ENCODE peak calls at places on chromosomes 7 and 10, in eight cellular contexts. One of them, this sample, is unnamed.
A peak's percentile ranks its signal among the peaks of the same experiment; 100 is the strongest.

GRCh38 chr7:99224263-99224947 is 16.5 kb upstream of the KPNA7 start:
- DNase-seq in activated T-cell treated with anti-CD3 and anti-CD28 coated beads, Interleukin-2, amount 50 U/mL, for 4 hours: no peak
- DNase-seq in NCI-H1436: peak; percentile 16
- DNase-seq in DMS153: peak; percentile 30
- DNase-seq in fibroblast of lung: peak; percentile 68
- DNase-seq in MCF 10A: peak; percentile 96
- DNase-seq in activated gamma-delta T cell treated with anti-CD3 and anti-CD28 coated beads, Interleukin-2, amount 50 U/mL, for 16 hours: no peak
- DNase-seq in activated T-helper 1 cell treated with anti-CD3 and anti-CD28 coated beads, Interleukin-12 subunit alpha, Interleukin-12 subunit beta, Interleukin-2, Interleukin-4 antibody, amounts not matched to agents 30 ng/mL and 10 ng/mL and 1 ng/mL, durations not matched to agents 14 hours and 24 hours and 36 hours: no peak
- DNase-seq in this sample: no peak

GRCh38 chr10:34789993-34790506 is 25.0 kb downstream of the PARD3 start:
- DNase-seq in fibroblast of lung: no peak
- DNase-seq in MCF 10A: no peak
- DNase-seq in activated T-helper 1 cell treated with anti-CD3 and anti-CD28 coated beads, Interleukin-12 subunit alpha, Interleukin-12 subunit beta, Interleukin-2, Interleukin-4 antibody, amounts not matched to agents 30 ng/mL and 10 ng/mL and 1 ng/mL, durations not matched to agents 14 hours and 24 hours and 36 hours: no peak
- DNase-seq in DMS153: peak; percentile 10
- DNase-seq in activated gamma-delta T cell treated with anti-CD3 and anti-CD28 coated beads, Interleukin-2, amount 50 U/mL, for 16 hours: no peak
- DNase-seq in NCI-H1436: peak; percentile 85
- DNase-seq in activated T-cell treated with anti-CD3 and anti-CD28 coated beads, Interleukin-2, amount 50 U/mL, for 4 hours: no peak
- DNase-seq in this sample: no peak

GRCh38 chr10:97020452-97021400 is 165.0 kb downstream of the SLIT1 start:
- DNase-seq in activated gamma-delta T cell treated with anti-CD3 and anti-CD28 coated beads, Interleukin-2, amount 50 U/mL, for 16 hours: no peak
- DNase-seq in NCI-H1436: no peak
- DNase-seq in DMS153: no peak
- DNase-seq in activated T-helper 1 cell treated with anti-CD3 and anti-CD28 coated beads, Interleukin-12 subunit alpha, Interleukin-12 subunit beta, Interleukin-2, Interleukin-4 antibody, amounts not matched to agents 30 ng/mL and 10 ng/mL and 1 ng/mL, durations not matched to agents 14 hours and 24 hours and 36 hours: no peak
- DNase-seq in fibroblast of lung: no peak
- DNase-seq in activated T-cell treated with anti-CD3 and anti-CD28 coated beads, Interleukin-2, amount 50 U/mL, for 4 hours: no peak
- DNase-seq in MCF 10A: no peak
- DNase-seq in this sample: no peak

GRCh38 chr10:74924251-74924954 is 98.0 kb downstream of the KAT6B start:
- DNase-seq in activated gamma-delta T cell treated with anti-CD3 and anti-CD28 coated beads, Interleukin-2, amount 50 U/mL, for 16 hours: no peak
- DNase-seq in NCI-H1436: no peak
- DNase-seq in activated T-helper 1 cell treated with anti-CD3 and anti-CD28 coated beads, Interleukin-12 subunit alpha, Interleukin-12 subunit beta, Interleukin-2, Interleukin-4 antibody, amounts not matched to agents 30 ng/mL and 10 ng/mL and 1 ng/mL, durations not matched to agents 14 hours and 24 hours and 36 hours: no peak
- DNase-seq in fibroblast of lung: peak; percentile 97
- DNase-seq in DMS153: no peak
- DNase-seq in activated T-cell treated with anti-CD3 and anti-CD28 coated beads, Interleukin-2, amount 50 U/mL, for 4 hours: no peak
- DNase-seq in MCF 10A: peak; percentile 91
- DNase-seq in this sample: peak; percentile 87

GRCh38 chr7:47008461-47008860 is 573.5 kb downstream of the TNS3 start:
- DNase-seq in NCI-H1436: no peak
- DNase-seq in activated T-helper 1 cell treated with anti-CD3 and anti-CD28 coated beads, Interleukin-12 subunit alpha, Interleukin-12 subunit beta, Interleukin-2, Interleukin-4 antibody, amounts not matched to agents 30 ng/mL and 10 ng/mL and 1 ng/mL, durations not matched to agents 14 hours and 24 hours and 36 hours: no peak
- DNase-seq in activated gamma-delta T cell treated with anti-CD3 and anti-CD28 coated beads, Interleukin-2, amount 50 U/mL, for 16 hours: no peak
- DNase-seq in DMS153: no peak
- DNase-seq in MCF 10A: no peak
- DNase-seq in fibroblast of lung: peak; percentile 10
- DNase-seq in activated T-cell treated with anti-CD3 and anti-CD28 coated beads, Interleukin-2, amount 50 U/mL, for 4 hours: no peak
- DNase-seq in this sample: no peak

GRCh38 chr7:81684513-81685262 is 85.2 kb downstream of the HGF start:
- DNase-seq in activated T-helper 1 cell treated with anti-CD3 and anti-CD28 coated beads, Interleukin-12 subunit alpha, Interleukin-12 subunit beta, Interleukin-2, Interleukin-4 antibody, amounts not matched to agents 30 ng/mL and 10 ng/mL and 1 ng/mL, durations not matched to agents 14 hours and 24 hours and 36 hours: no peak
- DNase-seq in NCI-H1436: peak; percentile 94
- DNase-seq in activated gamma-delta T cell treated with anti-CD3 and anti-CD28 coated beads, Interleukin-2, amount 50 U/mL, for 16 hours: no peak
- DNase-seq in fibroblast of lung: peak; percentile 100
- DNase-seq in activated T-cell treated with anti-CD3 and anti-CD28 coated beads, Interleukin-2, amount 50 U/mL, for 4 hours: no peak
- DNase-seq in MCF 10A: peak; percentile 99
- DNase-seq in DMS153: peak; percentile 94
- DNase-seq in this sample: peak; percentile 100

GRCh38 chr7:112084506-112084905 is 121.7 kb downstream of the DOCK4 start:
- DNase-seq in activated T-helper 1 cell treated with anti-CD3 and anti-CD28 coated beads, Interleukin-12 subunit alpha, Interleukin-12 subunit beta, Interleukin-2, Interleukin-4 antibody, amounts not matched to agents 30 ng/mL and 10 ng/mL and 1 ng/mL, durations not matched to agents 14 hours and 24 hours and 36 hours: no peak
- DNase-seq in activated T-cell treated with anti-CD3 and anti-CD28 coated beads, Interleukin-2, amount 50 U/mL, for 4 hours: no peak
- DNase-seq in activated gamma-delta T cell treated with anti-CD3 and anti-CD28 coated beads, Interleukin-2, amount 50 U/mL, for 16 hours: no peak
- DNase-seq in fibroblast of lung: peak; percentile 5
- DNase-seq in NCI-H1436: no peak
- DNase-seq in MCF 10A: no peak
- DNase-seq in DMS153: no peak
- DNase-seq in this sample: peak; percentile 28

GRCh38 chr10:62548686-62549085 is 174.5 kb downstream of the ZNF365 start:
- DNase-seq in DMS153: no peak
- DNase-seq in activated T-helper 1 cell treated with anti-CD3 and anti-CD28 coated beads, Interleukin-12 subunit alpha, Interleukin-12 subunit beta, Interleukin-2, Interleukin-4 antibody, amounts not matched to agents 30 ng/mL and 10 ng/mL and 1 ng/mL, durations not matched to agents 14 hours and 24 hours and 36 hours: no peak
- DNase-seq in activated gamma-delta T cell treated with anti-CD3 and anti-CD28 coated beads, Interleukin-2, amount 50 U/mL, for 16 hours: no peak
- DNase-seq in MCF 10A: no peak
- DNase-seq in NCI-H1436: no peak
- DNase-seq in activated T-cell treated with anti-CD3 and anti-CD28 coated beads, Interleukin-2, amount 50 U/mL, for 4 hours: no peak
- DNase-seq in fibroblast of lung: peak; percentile 72
- DNase-seq in this sample: no peak

GRCh38 chr10:5618042-5618441 is 48.4 kb downstream of the ASB13 start:
- DNase-seq in MCF 10A: peak; percentile 51
- DNase-seq in activated T-helper 1 cell treated with anti-CD3 and anti-CD28 coated beads, Interleukin-12 subunit alpha, Interleukin-12 subunit beta, Interleukin-2, Interleukin-4 antibody, amounts not matched to agents 30 ng/mL and 10 ng/mL and 1 ng/mL, durations not matched to agents 14 hours and 24 hours and 36 hours: no peak
- DNase-seq in NCI-H1436: no peak
- DNase-seq in fibroblast of lung: no peak
- DNase-seq in activated gamma-delta T cell treated with anti-CD3 and anti-CD28 coated beads, Interleukin-2, amount 50 U/mL, for 16 hours: no peak
- DNase-seq in activated T-cell treated with anti-CD3 and anti-CD28 coated beads, Interleukin-2, amount 50 U/mL, for 4 hours: no peak
- DNase-seq in DMS153: no peak
- DNase-seq in this sample: no peak

GRCh38 chr10:22629126-22629525 is 85.3 kb downstream of the PIP4K2A start:
- DNase-seq in activated T-helper 1 cell treated with anti-CD3 and anti-CD28 coated beads, Interleukin-12 subunit alpha, Interleukin-12 subunit beta, Interleukin-2, Interleukin-4 antibody, amounts not matched to agents 30 ng/mL and 10 ng/mL and 1 ng/mL, durations not matched to agents 14 hours and 24 hours and 36 hours: no peak
- DNase-seq in activated gamma-delta T cell treated with anti-CD3 and anti-CD28 coated beads, Interleukin-2, amount 50 U/mL, for 16 hours: no peak
- DNase-seq in DMS153: no peak
- DNase-seq in MCF 10A: no peak
- DNase-seq in activated T-cell treated with anti-CD3 and anti-CD28 coated beads, Interleukin-2, amount 50 U/mL, for 4 hours: no peak
- DNase-seq in fibroblast of lung: peak; percentile 30
- DNase-seq in NCI-H1436: no peak
- DNase-seq in this sample: no peak

GRCh38 chr7:108460964-108461363 is 4.7 kb upstream of the NRCAM start:
- DNase-seq in activated T-helper 1 cell treated with anti-CD3 and anti-CD28 coated beads, Interleukin-12 subunit alpha, Interleukin-12 subunit beta, Interleukin-2, Interleukin-4 antibody, amounts not matched to agents 30 ng/mL and 10 ng/mL and 1 ng/mL, durations not matched to agents 14 hours and 24 hours and 36 hours: no peak
- DNase-seq in activated gamma-delta T cell treated with anti-CD3 and anti-CD28 coated beads, Interleukin-2, amount 50 U/mL, for 16 hours: no peak
- DNase-seq in fibroblast of lung: peak; percentile 39
- DNase-seq in DMS153: no peak
- DNase-seq in activated T-cell treated with anti-CD3 and anti-CD28 coated beads, Interleukin-2, amount 50 U/mL, for 4 hours: no peak
- DNase-seq in MCF 10A: no peak
- DNase-seq in NCI-H1436: no peak
- DNase-seq in this sample: no peak

GRCh38 chr10:80202934-80203834 is 2.2 kb downstream of the ANXA11 start:
- DNase-seq in activated gamma-delta T cell treated with anti-CD3 and anti-CD28 coated beads, Interleukin-2, amount 50 U/mL, for 16 hours: peak; percentile 52
- DNase-seq in activated T-cell treated with anti-CD3 and anti-CD28 coated beads, Interleukin-2, amount 50 U/mL, for 4 hours: peak; percentile 53
- DNase-seq in fibroblast of lung: peak; percentile 93
- DNase-seq in MCF 10A: peak; percentile 79
- DNase-seq in NCI-H1436: no peak
- DNase-seq in DMS153: peak; percentile 59
- DNase-seq in activated T-helper 1 cell treated with anti-CD3 and anti-CD28 coated beads, Interleukin-12 subunit alpha, Interleukin-12 subunit beta, Interleukin-2, Interleukin-4 antibody, amounts not matched to agents 30 ng/mL and 10 ng/mL and 1 ng/mL, durations not matched to agents 14 hours and 24 hours and 36 hours: peak; percentile 63
- DNase-seq in this sample: peak; percentile 73

GRCh38 chr7:101804642-101805401 is 12.6 kb upstream of the CUX1 start:
- DNase-seq in NCI-H1436: peak; percentile 13
- DNase-seq in fibroblast of lung: peak; percentile 40
- DNase-seq in MCF 10A: peak; percentile 41
- DNase-seq in activated gamma-delta T cell treated with anti-CD3 and anti-CD28 coated beads, Interleukin-2, amount 50 U/mL, for 16 hours: no peak
- DNase-seq in activated T-cell treated with anti-CD3 and anti-CD28 coated beads, Interleukin-2, amount 50 U/mL, for 4 hours: no peak
- DNase-seq in DMS153: peak; percentile 24
- DNase-seq in activated T-helper 1 cell treated with anti-CD3 and anti-CD28 coated beads, Interleukin-12 subunit alpha, Interleukin-12 subunit beta, Interleukin-2, Interleukin-4 antibody, amounts not matched to agents 30 ng/mL and 10 ng/mL and 1 ng/mL, durations not matched to agents 14 hours and 24 hours and 36 hours: no peak
- DNase-seq in this sample: no peak

GRCh38 chr7:111803015-111803758 is 240.9 kb upstream of the IMMP2L start:
- DNase-seq in activated T-cell treated with anti-CD3 and anti-CD28 coated beads, Interleukin-2, amount 50 U/mL, for 4 hours: no peak
- DNase-seq in fibroblast of lung: peak; percentile 72
- DNase-seq in DMS153: no peak
- DNase-seq in activated gamma-delta T cell treated with anti-CD3 and anti-CD28 coated beads, Interleukin-2, amount 50 U/mL, for 16 hours: no peak
- DNase-seq in MCF 10A: no peak
- DNase-seq in NCI-H1436: no peak
- DNase-seq in activated T-helper 1 cell treated with anti-CD3 and anti-CD28 coated beads, Interleukin-12 subunit alpha, Interleukin-12 subunit beta, Interleukin-2, Interleukin-4 antibody, amounts not matched to agents 30 ng/mL and 10 ng/mL and 1 ng/mL, durations not matched to agents 14 hours and 24 hours and 36 hours: no peak
- DNase-seq in this sample: no peak

GRCh38 chr7:2937701-2938513 is 93.8 kb upstream of the GNA12 start:
- DNase-seq in activated gamma-delta T cell treated with anti-CD3 and anti-CD28 coated beads, Interleukin-2, amount 50 U/mL, for 16 hours: no peak
- DNase-seq in fibroblast of lung: no peak
- DNase-seq in NCI-H1436: no peak
- DNase-seq in DMS153: no peak
- DNase-seq in activated T-helper 1 cell treated with anti-CD3 and anti-CD28 coated beads, Interleukin-12 subunit alpha, Interleukin-12 subunit beta, Interleukin-2, Interleukin-4 antibody, amounts not matched to agents 30 ng/mL and 10 ng/mL and 1 ng/mL, durations not matched to agents 14 hours and 24 hours and 36 hours: no peak
- DNase-seq in activated T-cell treated with anti-CD3 and anti-CD28 coated beads, Interleukin-2, amount 50 U/mL, for 4 hours: peak; percentile 1
- DNase-seq in MCF 10A: no peak
- DNase-seq in this sample: no peak

GRCh38 chr10:63720072-63720537 is 198.9 kb downstream of the REEP3 start:
- DNase-seq in MCF 10A: peak; percentile 74
- DNase-seq in activated T-helper 1 cell treated with anti-CD3 and anti-CD28 coated beads, Interleukin-12 subunit alpha, Interleukin-12 subunit beta, Interleukin-2, Interleukin-4 antibody, amounts not matched to agents 30 ng/mL and 10 ng/mL and 1 ng/mL, durations not matched to agents 14 hours and 24 hours and 36 hours: peak; percentile 17
- DNase-seq in fibroblast of lung: peak; percentile 19
- DNase-seq in DMS153: peak; percentile 70
- DNase-seq in NCI-H1436: peak; percentile 73
- DNase-seq in activated T-cell treated with anti-CD3 and anti-CD28 coated beads, Interleukin-2, amount 50 U/mL, for 4 hours: peak; percentile 52
- DNase-seq in activated gamma-delta T cell treated with anti-CD3 and anti-CD28 coated beads, Interleukin-2, amount 50 U/mL, for 16 hours: peak; percentile 19
- DNase-seq in this sample: no peak